ENCODE peak calls at places on chromosomes 2 and 18, in eight cellular contexts. One of them, this sample, is unnamed. For H3K4me1, the result is how much of the 10 kb centered on the place peaks cover.

GRCh38 chr2:172223601-172224054 is 120.9 kb upstream of the DLX2 start:
- DNase-seq in heart right ventricle: no peak
- DNase-seq in GM12878: no peak
- DNase-seq in mammary epithelial cell: no peak
- DNase-seq in tibial artery: no peak
- DNase-seq in naive thymus-derived CD4-positive, alpha-beta T cell: peak
- DNase-seq in IMR-90: no peak
- DNase-seq in PC-9: no peak
- DNase-seq in this sample: no peak

GRCh38 chr18:37654711-37655369 is 89.2 kb upstream of the CELF4 start:
- DNase-seq in heart right ventricle: no peak
- DNase-seq in GM12878: no peak
- DNase-seq in mammary epithelial cell: no peak
- DNase-seq in tibial artery: no peak
- DNase-seq in naive thymus-derived CD4-positive, alpha-beta T cell: no peak
- DNase-seq in IMR-90: no peak
- DNase-seq in PC-9: no peak
- DNase-seq in this sample: no peak

GRCh38 chr2:128469875-128470274 is 151.2 kb upstream of the HS6ST1 start:
- DNase-seq in heart right ventricle: no peak
- DNase-seq in GM12878: no peak
- DNase-seq in mammary epithelial cell: no peak
- DNase-seq in tibial artery: no peak
- DNase-seq in naive thymus-derived CD4-positive, alpha-beta T cell: no peak
- DNase-seq in IMR-90: no peak
- DNase-seq in PC-9: no peak
- DNase-seq in this sample: no peak

GRCh38 chr2:31239842-31240198 is 5.9 kb downstream of the EHD3 start:
- DNase-seq in heart right ventricle: peak
- DNase-seq in GM12878: no peak
- DNase-seq in mammary epithelial cell: no peak
- DNase-seq in tibial artery: peak
- DNase-seq in naive thymus-derived CD4-positive, alpha-beta T cell: no peak
- DNase-seq in IMR-90: peak
- DNase-seq in PC-9: no peak
- DNase-seq in this sample: no peak

GRCh38 chr2:240820607-240821428 is 799 bp upstream of the KIF1A start:
- DNase-seq in heart right ventricle: no peak
- DNase-seq in GM12878: no peak
- DNase-seq in mammary epithelial cell: no peak
- DNase-seq in tibial artery: no peak
- DNase-seq in naive thymus-derived CD4-positive, alpha-beta T cell: no peak
- DNase-seq in IMR-90: no peak
- DNase-seq in PC-9: no peak
- DNase-seq in this sample: no peak

GRCh38 chr18:11872479-11873136 is 21.4 kb downstream of the CHMP1B start:
- DNase-seq in heart right ventricle: peak
- DNase-seq in GM12878: no peak
- DNase-seq in mammary epithelial cell: no peak
- DNase-seq in tibial artery: no peak
- DNase-seq in naive thymus-derived CD4-positive, alpha-beta T cell: peak
- DNase-seq in IMR-90: no peak
- DNase-seq in PC-9: no peak
- DNase-seq in this sample: no peak

GRCh38 chr18:34947711-34948125 is 93.5 kb upstream of the MAPRE2 start:
- DNase-seq in heart right ventricle: no peak
- DNase-seq in GM12878: no peak
- DNase-seq in mammary epithelial cell: peak
- DNase-seq in tibial artery: no peak
- DNase-seq in naive thymus-derived CD4-positive, alpha-beta T cell: no peak
- DNase-seq in IMR-90: peak
- DNase-seq in PC-9: peak
- DNase-seq in this sample: no peak

GRCh38 chr18:51195602-51196115 is 1.8 kb downstream of the MEX3C start:
- DNase-seq in heart right ventricle: peak
- DNase-seq in GM12878: no peak
- DNase-seq in mammary epithelial cell: peak
- DNase-seq in tibial artery: no peak
- DNase-seq in naive thymus-derived CD4-positive, alpha-beta T cell: peak
- DNase-seq in IMR-90: peak
- DNase-seq in PC-9: peak
- DNase-seq in this sample: no peak

GRCh38 chr2:28958689-28959088 is 22.4 kb upstream of the TOGARAM2 start:
- DNase-seq in heart right ventricle: peak
- DNase-seq in GM12878: peak
- DNase-seq in mammary epithelial cell: peak
- DNase-seq in tibial artery: peak
- DNase-seq in naive thymus-derived CD4-positive, alpha-beta T cell: peak
- DNase-seq in IMR-90: peak
- DNase-seq in PC-9: peak
- DNase-seq in this sample: no peak

GRCh38 chr2:127874378-127875271 is 11.1 kb downstream of the AMMECR1L start:
- DNase-seq in heart right ventricle: no peak
- DNase-seq in GM12878: no peak
- DNase-seq in mammary epithelial cell: no peak
- DNase-seq in tibial artery: no peak
- DNase-seq in naive thymus-derived CD4-positive, alpha-beta T cell: no peak
- DNase-seq in IMR-90: no peak
- DNase-seq in PC-9: no peak
- DNase-seq in this sample: no peak

GRCh38 chr2:241417626-241418025 is 61.5 kb downstream of the FARP2 start:
- DNase-seq in heart right ventricle: no peak
- DNase-seq in GM12878: no peak
- DNase-seq in mammary epithelial cell: no peak
- DNase-seq in tibial artery: no peak
- DNase-seq in naive thymus-derived CD4-positive, alpha-beta T cell: no peak
- DNase-seq in IMR-90: no peak
- DNase-seq in PC-9: no peak
- DNase-seq in this sample: no peak

GRCh38 chr2:25740810-25741381 is 67.5 kb upstream of the DTNB start:
- DNase-seq in heart right ventricle: no peak
- DNase-seq in GM12878: no peak
- DNase-seq in mammary epithelial cell: peak
- DNase-seq in tibial artery: no peak
- DNase-seq in naive thymus-derived CD4-positive, alpha-beta T cell: no peak
- DNase-seq in IMR-90: no peak
- DNase-seq in PC-9: no peak
- DNase-seq in this sample: no peak

GRCh38 chr2:69017080-69017479 is 4.1 kb downstream of the ANTXR1 start:
- DNase-seq in heart right ventricle: no peak
- DNase-seq in GM12878: no peak
- DNase-seq in mammary epithelial cell: no peak
- DNase-seq in tibial artery: no peak
- DNase-seq in naive thymus-derived CD4-positive, alpha-beta T cell: no peak
- DNase-seq in IMR-90: peak
- DNase-seq in PC-9: no peak
- DNase-seq in this sample: no peak

GRCh38 chr2:38165698-38166097 is 89.7 kb upstream of the CYP1B1 start:
- DNase-seq in heart right ventricle: no peak
- DNase-seq in GM12878: no peak
- DNase-seq in mammary epithelial cell: no peak
- DNase-seq in tibial artery: no peak
- DNase-seq in naive thymus-derived CD4-positive, alpha-beta T cell: no peak
- DNase-seq in IMR-90: no peak
- DNase-seq in PC-9: no peak
- DNase-seq in this sample: no peak

GRCh38 chr2:24359701-24360049 is 661 bp downstream of the ITSN2 start:
- DNase-seq in heart right ventricle: peak
- DNase-seq in GM12878: no peak
- DNase-seq in mammary epithelial cell: peak
- DNase-seq in tibial artery: peak
- DNase-seq in naive thymus-derived CD4-positive, alpha-beta T cell: peak
- DNase-seq in IMR-90: no peak
- DNase-seq in PC-9: no peak
- DNase-seq in this sample: no peak

GRCh38 chr2:200963129-200963917 is at the start of gene ORC2:
- DNase-seq in heart right ventricle: peak
- DNase-seq in GM12878: peak
- DNase-seq in mammary epithelial cell: peak
- DNase-seq in tibial artery: peak
- DNase-seq in naive thymus-derived CD4-positive, alpha-beta T cell: peak
- DNase-seq in IMR-90: peak
- DNase-seq in PC-9: peak
- DNase-seq in this sample: peak

GRCh38 chr2:223101340-223102039 is 49.5 kb downstream of the KCNE4 start:
- DNase-seq in heart right ventricle: no peak
- DNase-seq in GM12878: peak
- DNase-seq in mammary epithelial cell: peak
- DNase-seq in tibial artery: no peak
- DNase-seq in naive thymus-derived CD4-positive, alpha-beta T cell: no peak
- DNase-seq in IMR-90: peak
- DNase-seq in PC-9: no peak
- DNase-seq in this sample: peak

GRCh38 chr2:109722026-109722425 is 72.1 kb upstream of the RGPD5 start:
- DNase-seq in heart right ventricle: peak
- DNase-seq in GM12878: no peak
- DNase-seq in mammary epithelial cell: no peak
- DNase-seq in tibial artery: no peak
- DNase-seq in naive thymus-derived CD4-positive, alpha-beta T cell: no peak
- DNase-seq in IMR-90: no peak
- DNase-seq in PC-9: no peak
- DNase-seq in this sample: no peak

GRCh38 chr2:188382107-188382506 is 90.4 kb downstream of the GULP1 start:
- DNase-seq in heart right ventricle: no peak
- DNase-seq in GM12878: no peak
- DNase-seq in mammary epithelial cell: no peak
- DNase-seq in tibial artery: no peak
- DNase-seq in naive thymus-derived CD4-positive, alpha-beta T cell: no peak
- DNase-seq in IMR-90: peak
- DNase-seq in PC-9: no peak
- DNase-seq in this sample: no peak

GRCh38 chr18:12325726-12326245 is 17.7 kb downstream of the TUBB6 start:
- DNase-seq in heart right ventricle: no peak
- DNase-seq in GM12878: no peak
- DNase-seq in mammary epithelial cell: no peak
- DNase-seq in tibial artery: no peak
- DNase-seq in naive thymus-derived CD4-positive, alpha-beta T cell: no peak
- DNase-seq in IMR-90: no peak
- DNase-seq in PC-9: no peak
- DNase-seq in this sample: no peak

GRCh38 chr18:42030586-42031182 is 75.7 kb downstream of the PIK3C3 start:
- DNase-seq in heart right ventricle: no peak
- DNase-seq in GM12878: no peak
- DNase-seq in mammary epithelial cell: no peak
- DNase-seq in tibial artery: no peak
- DNase-seq in naive thymus-derived CD4-positive, alpha-beta T cell: no peak
- DNase-seq in IMR-90: peak
- DNase-seq in PC-9: no peak
- DNase-seq in this sample: no peak

GRCh38 chr18:28110924-28111323 is 66.0 kb downstream of the CDH2 start:
- DNase-seq in heart right ventricle: no peak
- DNase-seq in GM12878: no peak
- DNase-seq in mammary epithelial cell: no peak
- DNase-seq in tibial artery: no peak
- DNase-seq in naive thymus-derived CD4-positive, alpha-beta T cell: no peak
- DNase-seq in IMR-90: no peak
- DNase-seq in PC-9: no peak
- DNase-seq in this sample: no peak
- H3K4me1 ChIP-seq in heart right ventricle: under half
- H3K4me1 ChIP-seq in GM12878: under half
- H3K4me1 ChIP-seq in mammary epithelial cell: under half
- H3K4me1 ChIP-seq in tibial artery: under half
- H3K4me1 ChIP-seq in naive thymus-derived CD4-positive, alpha-beta T cell: under half
- H3K4me1 ChIP-seq in IMR-90: under half
- H3K4me1 ChIP-seq in PC-9: under half
- H3K4me1 ChIP-seq in this sample: under half

GRCh38 chr2:233681534-233682099 is at the start of gene UGT1A7:
- DNase-seq in heart right ventricle: no peak
- DNase-seq in GM12878: no peak
- DNase-seq in mammary epithelial cell: no peak
- DNase-seq in tibial artery: no peak
- DNase-seq in naive thymus-derived CD4-positive, alpha-beta T cell: no peak
- DNase-seq in IMR-90: no peak
- DNase-seq in PC-9: peak
- DNase-seq in this sample: no peak
- H3K27ac ChIP-seq in heart right ventricle: no peak
- H3K27ac ChIP-seq in GM12878: no peak
- H3K27ac ChIP-seq in mammary epithelial cell: no peak
- H3K27ac ChIP-seq in tibial artery: no peak
- H3K27ac ChIP-seq in naive thymus-derived CD4-positive, alpha-beta T cell: no peak
- H3K27ac ChIP-seq in IMR-90: no peak
- H3K27ac ChIP-seq in PC-9: no peak
- H3K27ac ChIP-seq in this sample: no peak

DNA sequence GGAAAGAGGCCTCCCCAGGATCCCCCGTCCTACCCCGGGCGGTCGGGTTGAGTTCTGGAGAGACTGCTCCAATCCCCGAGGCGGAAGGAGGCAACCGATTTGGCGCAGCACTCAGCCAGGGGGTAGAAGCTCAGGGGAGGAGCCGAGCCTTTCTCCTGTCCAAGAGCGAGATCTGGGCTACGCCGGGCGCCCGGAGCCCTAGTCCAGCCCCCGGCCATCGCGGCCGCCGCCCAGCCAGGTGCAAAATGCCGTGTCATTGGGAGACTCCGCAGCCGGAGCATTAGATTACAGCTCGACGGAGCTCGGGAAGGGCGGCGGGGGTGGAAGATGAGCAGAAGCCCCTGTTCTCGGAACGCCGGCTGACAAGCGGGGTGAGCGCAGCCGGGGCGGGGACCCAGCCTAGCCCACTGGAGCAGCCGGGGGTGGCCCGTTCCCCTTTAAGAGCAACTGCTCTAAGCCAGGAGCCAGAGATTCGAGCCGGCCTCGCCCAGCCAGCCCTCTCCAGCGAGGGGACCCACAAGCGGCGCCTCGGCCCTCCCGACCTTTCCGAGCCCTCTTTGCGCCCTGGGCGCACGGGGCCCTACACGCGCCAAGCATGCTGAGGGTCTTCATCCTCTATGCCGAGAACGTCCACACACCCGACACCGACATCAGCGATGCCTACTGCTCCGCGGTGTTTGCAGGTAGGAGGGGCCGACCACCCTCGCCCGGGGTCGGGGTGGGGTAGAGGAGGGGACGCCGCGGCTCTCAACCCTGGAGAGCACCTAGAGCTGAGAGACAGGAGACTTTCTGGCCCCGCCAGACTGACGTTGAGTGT is at the start of gene DYSF:
- DNase-seq in heart right ventricle: peak
- DNase-seq in GM12878: no peak
- DNase-seq in mammary epithelial cell: peak
- DNase-seq in tibial artery: peak
- DNase-seq in naive thymus-derived CD4-positive, alpha-beta T cell: no peak
- DNase-seq in IMR-90: peak
- DNase-seq in PC-9: peak
- DNase-seq in this sample: no peak
- H3K4me1 ChIP-seq in heart right ventricle: half or more
- H3K4me1 ChIP-seq in GM12878: under half
- H3K4me1 ChIP-seq in mammary epithelial cell: under half
- H3K4me1 ChIP-seq in tibial artery: half or more
- H3K4me1 ChIP-seq in naive thymus-derived CD4-positive, alpha-beta T cell: under half
- H3K4me1 ChIP-seq in IMR-90: under half
- H3K4me1 ChIP-seq in PC-9: half or more
- H3K4me1 ChIP-seq in this sample: under half

DNA sequence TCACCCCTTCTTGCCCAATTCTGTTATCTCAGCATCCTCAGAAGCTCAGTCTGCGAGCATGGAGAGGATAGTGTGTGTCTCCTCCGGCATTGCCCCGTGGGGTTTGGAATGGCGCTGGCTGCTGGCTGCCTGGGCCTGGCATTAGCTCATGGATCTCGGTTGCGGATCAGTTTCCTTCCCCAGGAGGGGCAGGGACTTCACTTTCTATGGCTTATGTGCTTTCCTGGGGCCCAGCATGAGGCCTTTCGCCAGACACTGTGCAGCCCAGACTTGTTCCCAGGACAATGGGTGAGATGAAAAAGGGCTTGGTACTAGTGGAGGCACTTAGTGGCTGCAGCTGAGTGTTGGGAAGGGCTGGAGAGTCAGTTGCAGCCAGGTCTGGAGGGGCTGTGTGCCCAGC is 143.3 kb downstream of the GLI2 start:
- DNase-seq in heart right ventricle: no peak
- DNase-seq in GM12878: no peak
- DNase-seq in mammary epithelial cell: no peak
- DNase-seq in tibial artery: no peak
- DNase-seq in naive thymus-derived CD4-positive, alpha-beta T cell: no peak
- DNase-seq in IMR-90: no peak
- DNase-seq in PC-9: no peak
- DNase-seq in this sample: no peak
- H3K27ac ChIP-seq in heart right ventricle: no peak
- H3K27ac ChIP-seq in GM12878: no peak
- H3K27ac ChIP-seq in mammary epithelial cell: no peak
- H3K27ac ChIP-seq in tibial artery: no peak
- H3K27ac ChIP-seq in naive thymus-derived CD4-positive, alpha-beta T cell: no peak
- H3K27ac ChIP-seq in IMR-90: no peak
- H3K27ac ChIP-seq in PC-9: no peak
- H3K27ac ChIP-seq in this sample: no peak